ENCODE peak calls at places on chromosomes 4 and X, in five cellular contexts. M, P, O, Q and C are unnamed samples.

GRCh38 chr4:168197926-168198325 is 105.6 kb downstream of the ANXA10 start:
- DNase-seq in O (no peak), P (no peak), M (no peak), Q (no peak), C (no peak)

GRCh38 chrX:130378008-130378669 is 7.3 kb downstream of the GPR119 start:
- DNase-seq in M (no peak), Q (no peak), P (no peak), O (no peak), C (no peak)

GRCh38 chr4:81694514-81694913 is 222.8 kb upstream of the RASGEF1B start:
- DNase-seq in Q (no peak), O (no peak), M (no peak), P (no peak), C (no peak)

GRCh38 chrX:22338740-22339139 is 66.0 kb downstream of the CBLL2 start:
- DNase-seq in P (no peak), Q (no peak), O (peak), M (no peak), C (no peak)

GRCh38 chrX:154515803-154516654 is at the start of gene FAM3A:
- DNase-seq in Q (peak), O (peak), M (peak), P (peak), C (peak)

GRCh38 chr4:924107-925096 is 7.7 kb downstream of the GAK start:
- DNase-seq in P (no peak), O (peak), Q (no peak), M (no peak), C (peak)

GRCh38 chr4:77676842-77677241 is 71.2 kb downstream of the CXCL13 start:
- DNase-seq in O (no peak), P (no peak), Q (no peak), M (no peak), C (no peak)

GRCh38 chrX:120306640-120307039 is 4.6 kb downstream of the TMEM255A start:
- DNase-seq in M (no peak), P (no peak), Q (no peak), O (no peak), C (no peak)

GRCh38 chr4:81351653-81352455 is 119.9 kb downstream of the RASGEF1B start:
- DNase-seq in Q (peak), O (peak), M (peak), P (peak), C (peak)

GRCh38 chrX:17174671-17175070 is 200.3 kb upstream of the NHS start:
- DNase-seq in P (no peak), O (no peak), M (no peak), Q (no peak), C (no peak)

GRCh38 chr4:123338715-123339114 is 57.9 kb upstream of the SPRY1 start:
- DNase-seq in Q (no peak), M (no peak), P (no peak), O (no peak), C (no peak)
- H2BK12ac ChIP-seq in Q (no peak), M (no peak), P (no peak), O (no peak), C (no peak)

DNA sequence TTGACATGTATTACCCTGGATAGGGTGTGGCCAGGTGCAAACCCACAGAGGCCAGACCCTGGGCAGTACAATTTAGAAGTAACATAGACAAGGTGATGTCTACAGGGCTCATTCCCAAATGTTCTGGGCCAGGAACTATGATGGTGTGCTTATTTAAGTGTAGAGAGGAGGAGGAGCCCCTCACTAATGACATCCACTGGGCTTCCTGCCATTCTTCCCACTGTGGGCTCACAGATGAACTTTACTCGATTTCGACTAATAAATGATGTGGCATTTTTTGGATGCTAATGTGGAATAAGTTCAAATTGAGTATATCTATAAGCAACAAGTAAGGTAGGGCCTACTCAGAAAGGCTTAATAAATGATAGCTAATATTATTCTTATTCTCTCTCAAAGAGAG is 280.9 kb upstream of the BOD1L1 start:
- DNase-seq in P (no peak), Q (no peak), M (no peak), O (no peak), C (no peak)
- H4K8ac ChIP-seq in P (no peak), Q (no peak), M (no peak), O (no peak), C (no peak)

GRCh38 chrX:666762-667161 is 36.2 kb downstream of the SHOX start:
- DNase-seq in O (no peak), P (no peak), Q (peak), M (no peak), C (no peak)

GRCh38 chrX:662126-662525 is 31.5 kb downstream of the SHOX start:
- DNase-seq in Q (no peak), P (no peak), M (no peak), O (no peak), C (no peak)

GRCh38 chrX:663841-664240 is 33.2 kb downstream of the SHOX start:
- DNase-seq in P (no peak), Q (no peak), O (no peak), M (no peak), C (no peak)

DNA sequence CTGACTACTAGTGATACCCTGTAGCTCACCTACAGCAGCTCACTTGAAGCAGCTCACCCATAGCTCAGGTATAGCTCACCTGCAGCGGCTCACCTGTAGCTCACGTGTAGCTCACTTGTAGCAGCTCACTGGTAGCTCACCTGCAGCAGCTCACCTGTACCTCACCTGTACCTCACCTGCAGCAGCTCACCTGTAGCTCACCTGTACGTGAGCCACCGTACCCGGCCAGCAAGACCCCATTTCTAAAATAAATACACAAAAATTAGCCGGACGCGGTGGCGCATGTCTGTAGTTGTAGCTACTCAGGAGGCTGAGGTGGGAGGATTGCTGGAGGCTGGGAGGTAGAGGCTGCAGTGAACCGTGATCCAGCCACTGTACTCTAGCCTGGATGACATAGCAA is 30.6 kb downstream of the SHOX start:
- DNase-seq in O (no peak), M (no peak), P (no peak), Q (no peak), C (no peak)
- H2BK12ac ChIP-seq in O (no peak), M (no peak), P (no peak), Q (no peak), C (no peak)

GRCh38 chrX:102978594-102978993 is 41.5 kb downstream of the RAB40AL start:
- DNase-seq in M (no peak), Q (no peak), P (no peak), O (no peak), C (no peak)

GRCh38 chrX:102979536-102979935 is 42.5 kb downstream of the RAB40AL start:
- DNase-seq in Q (no peak), M (no peak), P (no peak), O (no peak), C (no peak)

GRCh38 chrX:102975016-102975415 is 37.9 kb downstream of the RAB40AL start:
- DNase-seq in P (no peak), Q (no peak), O (no peak), M (no peak), C (no peak)

GRCh38 chrX:102976290-102976689 is 39.2 kb downstream of the RAB40AL start:
- DNase-seq in Q (peak), M (no peak), P (no peak), O (no peak), C (no peak)

DNA sequence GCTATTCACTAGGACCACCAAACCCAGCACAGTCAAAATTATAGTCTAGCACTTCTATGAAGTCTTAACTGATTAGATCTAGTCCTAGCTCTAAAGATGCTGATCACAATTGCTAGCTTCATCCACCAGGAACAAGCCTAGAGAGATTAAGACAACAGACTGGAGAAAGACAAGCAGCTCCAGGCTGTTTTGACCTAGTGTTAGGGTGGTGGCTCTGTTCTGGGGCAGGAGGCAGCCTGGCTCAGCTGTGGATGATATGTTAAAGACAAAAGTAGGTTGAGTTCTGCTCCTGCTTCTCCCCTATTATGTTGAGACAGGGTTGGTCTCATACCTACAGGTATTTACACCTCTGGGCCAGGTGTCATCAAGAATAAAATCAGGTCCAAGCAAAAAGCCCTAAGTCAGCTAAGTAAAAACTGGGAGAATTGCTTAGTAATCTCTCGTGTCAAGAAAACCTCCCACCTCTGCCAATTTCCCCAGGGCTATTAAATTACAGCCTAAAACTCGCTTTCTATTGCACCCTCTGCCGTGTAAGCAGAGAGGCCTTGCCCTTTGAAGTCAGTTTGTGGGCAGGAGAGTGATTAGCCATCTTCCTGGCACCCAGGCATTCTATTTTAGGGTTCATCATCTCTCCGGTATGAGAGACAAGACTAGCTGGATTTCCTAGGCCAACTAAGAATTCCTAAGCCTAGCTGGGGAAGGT is 39.9 kb downstream of the RAB40AL start:
- DNase-seq in M (no peak), Q (no peak), O (no peak), P (no peak), C (no peak)
- H4K8ac ChIP-seq in M (no peak), Q (no peak), O (no peak), P (no peak), C (no peak)

DNA sequence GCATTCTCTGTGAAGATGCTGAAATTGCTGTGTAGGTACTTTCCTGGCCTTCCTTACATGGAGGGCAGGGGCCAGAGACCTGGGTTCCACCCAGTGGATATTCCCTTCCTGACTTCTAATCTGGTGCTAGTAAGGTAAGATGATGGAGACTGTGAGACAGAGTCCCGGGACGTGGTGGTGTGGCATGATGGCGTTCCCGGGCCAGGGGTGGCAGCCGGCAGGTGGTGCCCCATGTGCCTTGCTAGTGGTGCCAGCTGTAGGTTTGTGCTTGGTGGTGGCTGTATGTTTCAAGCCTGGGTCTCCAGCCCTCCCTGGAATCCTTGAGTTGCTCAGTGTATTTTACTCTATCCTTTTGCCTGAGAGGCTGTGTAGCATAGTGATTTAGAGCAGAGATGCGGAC is 10.9 kb downstream of the STOX2 start:
- DNase-seq in O (no peak), P (no peak), Q (no peak), M (no peak), C (no peak)
- H2BK12ac ChIP-seq in O (no peak), P (no peak), Q (no peak), M (no peak), C (no peak)

GRCh38 chrX:15988661-15989603 is 134.3 kb upstream of the AP1S2 start:
- DNase-seq in O (peak), Q (no peak), M (no peak), P (no peak), C (no peak)
- H4K8ac ChIP-seq in O (no peak), Q (no peak), M (no peak), P (no peak), C (no peak)

GRCh38 chrX:149004936-149005335 is 500.2 kb downstream of the IDS start:
- DNase-seq in P (peak), Q (no peak), M (no peak), O (no peak), C (peak)

GRCh38 chrX:149010026-149010898 is 494.8 kb downstream of the IDS start:
- DNase-seq in M (no peak), Q (no peak), O (no peak), P (no peak), C (no peak)

GRCh38 chrX:149002320-149002719 is 501.9 kb downstream of the AFF2 start:
- DNase-seq in P (no peak), O (no peak), M (no peak), Q (peak), C (no peak)

GRCh38 chrX:149003863-149004660 is 501.0 kb downstream of the IDS start:
- DNase-seq in M (no peak), Q (no peak), P (no peak), O (peak), C (no peak)

DNA sequence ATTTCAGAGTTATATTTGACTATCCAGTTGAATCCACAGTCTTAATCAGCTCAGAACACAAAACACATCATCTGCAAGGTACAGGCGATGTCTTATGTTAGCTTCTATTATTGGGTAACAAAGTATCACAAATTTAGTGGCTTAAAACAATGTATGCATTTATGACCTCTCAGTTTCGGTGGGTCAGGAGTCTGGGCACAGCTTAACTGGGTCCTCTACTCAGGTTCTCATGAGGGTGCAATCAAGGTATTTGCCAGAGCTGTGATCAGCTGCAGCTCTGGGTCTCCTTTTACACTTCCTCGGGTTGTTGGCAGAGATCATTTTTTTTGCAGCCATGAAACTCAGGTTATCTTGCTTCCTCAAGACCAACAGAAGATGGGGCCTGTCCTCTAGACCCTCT is 498.9 kb downstream of the IDS start:
- DNase-seq in P (no peak), O (no peak), Q (no peak), M (no peak), C (no peak)
- H2BK12ac ChIP-seq in P (no peak), O (no peak), Q (no peak), M (no peak), C (no peak)

GRCh38 chr4:113071811-113072210 is 22.4 kb downstream of the ANK2 start:
- DNase-seq in O (no peak), Q (no peak), M (no peak), P (no peak), C (no peak)

GRCh38 chr4:113069212-113069892 is 19.9 kb downstream of the ANK2 start:
- DNase-seq in Q (no peak), M (no peak), P (no peak), O (peak), C (no peak)

GRCh38 chr4:113077611-113078010 is 28.2 kb downstream of the ANK2 start:
- DNase-seq in M (no peak), O (no peak), P (peak), Q (no peak), C (no peak)

GRCh38 chr4:113070755-113071154 is 21.3 kb downstream of the ANK2 start:
- DNase-seq in P (no peak), M (no peak), O (no peak), Q (no peak), C (no peak)

DNA sequence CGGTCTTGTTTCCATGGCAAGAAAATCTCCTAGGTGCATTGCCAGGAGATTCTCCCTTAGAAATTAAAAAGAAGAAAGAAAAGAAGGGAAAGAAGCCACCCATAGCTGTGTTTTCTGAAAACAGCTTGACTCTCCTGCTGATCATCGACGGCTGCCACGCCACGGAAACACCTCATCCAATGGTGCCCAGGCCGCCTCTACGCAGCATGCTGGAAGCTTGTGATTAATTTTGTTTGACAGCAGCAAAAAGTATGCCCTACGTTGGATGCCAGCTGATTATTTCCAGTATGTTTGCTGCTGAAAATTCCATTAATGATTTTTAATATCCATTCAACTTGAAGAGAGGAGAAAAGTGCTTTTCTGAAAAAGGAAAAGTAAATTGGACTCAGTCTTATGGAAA is 24.2 kb downstream of the ANK2 start:
- DNase-seq in M (no peak), O (no peak), Q (no peak), P (no peak), C (no peak)
- H4K8ac ChIP-seq in M (no peak), O (no peak), Q (no peak), P (no peak), C (no peak)

GRCh38 chr4:100547541-100548208 is 29.9 kb upstream of the EMCN start:
- DNase-seq in Q (no peak), O (no peak), P (no peak), M (no peak), C (peak)
- H2BK12ac ChIP-seq in Q (no peak), O (no peak), P (no peak), M (peak), C (no peak)

GRCh38 chr4:23006756-23007155 is 314.0 kb downstream of the GBA3 start:
- DNase-seq in M (no peak), P (no peak), O (no peak), Q (no peak), C (no peak)
- H4K8ac ChIP-seq in M (no peak), P (no peak), O (no peak), Q (no peak), C (no peak)